ENCODE peak calls at places on chromosomes 12 and 14, in eight cellular contexts. V is DMS153, J is cardiac fibroblast, O is LoVo, E is memory B cell, U is amygdala, R is EH, C is fibroblast of the aortic adventitia. S is an unnamed sample.

GRCh38 chr12:119994892-119995658 is 6.0 kb downstream of the BICDL1 start:
- DNase-seq in V (no peak), J (no peak), O (no peak), E (no peak), U (no peak), R (no peak), C (no peak), S (no peak)

GRCh38 chr14:99884834-99885648 is 91.8 kb downstream of the EML1 start:
- DNase-seq in V (peak; percentile 2), J (peak; percentile 82), O (peak; percentile 68), E (no peak), U (no peak), R (peak; percentile 74), C (peak; percentile 84), S (peak; percentile 65)

GRCh38 chr14:56532546-56532945 is 47.1 kb upstream of the TMEM260 start:
- DNase-seq in V (no peak), J (no peak), O (no peak), E (no peak), U (no peak), R (no peak), C (no peak), S (no peak)

GRCh38 chr14:35341454-35342159 is 49.4 kb downstream of the PSMA6 start:
- DNase-seq in V (peak; percentile 88), J (peak; percentile 87), O (peak; percentile 89), E (no peak), U (peak; percentile 92), R (peak; percentile 89), C (peak; percentile 96), S (peak; percentile 84)

GRCh38 chr14:74220991-74221390 is 18.3 kb upstream of the VSX2 start:
- DNase-seq in V (no peak), J (no peak), O (no peak), E (no peak), U (no peak), R (no peak), C (no peak), S (no peak)

GRCh38 chr14:106308839-106309389 is 782.5 kb downstream of the TMEM121 start:
- DNase-seq in V (no peak), J (peak; percentile 9), O (no peak), E (peak; percentile 82), U (no peak), R (no peak), C (no peak), S (no peak)

GRCh38 chr12:9866786-9867379 is 2.3 kb downstream of the CLEC2B start:
- DNase-seq in V (no peak), J (no peak), O (no peak), E (no peak), U (no peak), R (no peak), C (no peak), S (no peak)

GRCh38 chr12:114369088-114369487 is 36.9 kb downstream of the TBX5 start:
- DNase-seq in V (no peak), J (no peak), O (no peak), E (no peak), U (no peak), R (no peak), C (peak; percentile 7), S (no peak)

GRCh38 chr14:88698651-88699050 is 94.1 kb downstream of the EML5 start:
- DNase-seq in V (no peak), J (no peak), O (no peak), E (no peak), U (no peak), R (no peak), C (no peak), S (peak; percentile 96)

GRCh38 chr14:102993523-102993922 is 63.8 kb downstream of the CDC42BPB start:
- DNase-seq in V (no peak), J (peak; percentile 76), O (peak; percentile 89), E (no peak), U (no peak), R (peak; percentile 75), C (peak; percentile 28), S (peak; percentile 95)

GRCh38 chr12:33832900-33833299 is 189.4 kb upstream of the ALG10 start:
- DNase-seq in V (no peak), J (no peak), O (no peak), E (no peak), U (no peak), R (no peak), C (no peak), S (no peak)

GRCh38 chr12:124916370-124917134 is 2.1 kb upstream of the UBC start:
- DNase-seq in V (no peak), J (peak; percentile 97), O (peak; percentile 97), E (no peak), U (no peak), R (peak; percentile 93), C (peak; percentile 96), S (peak; percentile 95)

GRCh38 chr12:121532503-121533390 is 48.1 kb downstream of the KDM2B start:
- DNase-seq in V (no peak), J (peak; percentile 24), O (no peak), E (no peak), U (no peak), R (peak; percentile 45), C (peak; percentile 86), S (no peak)

GRCh38 chr12:96427269-96427729 is 27.1 kb upstream of the CDK17 start:
- DNase-seq in V (no peak), J (peak; percentile 100), O (peak; percentile 43), E (no peak), U (no peak), R (peak; percentile 100), C (peak; percentile 100), S (peak; percentile 100)

GRCh38 chr14:99174081-99174851 is 97.7 kb downstream of the BCL11B start:
- DNase-seq in V (no peak), J (no peak), O (no peak), E (no peak), U (no peak), R (no peak), C (no peak), S (no peak)

GRCh38 chr12:91413591-91413990 is 231.0 kb upstream of the DCN start:
- DNase-seq in V (peak; percentile 32), J (peak; percentile 39), O (peak; percentile 93), E (no peak), U (no peak), R (peak; percentile 6), C (peak; percentile 12), S (peak; percentile 97)

GRCh38 chr14:104341532-104342434 is 203.4 kb downstream of the KIF26A start:
- DNase-seq in V (no peak), J (peak; percentile 2), O (peak; percentile 72), E (no peak), U (no peak), R (no peak), C (no peak), S (no peak)

GRCh38 chr12:2336409-2336829 is 283.6 kb downstream of the CACNA1C start:
- DNase-seq in V (no peak), J (peak; percentile 93), O (peak; percentile 14), E (no peak), U (no peak), R (peak; percentile 97), C (peak; percentile 94), S (peak; percentile 82)

GRCh38 chr14:24871302-24871701 is 178.6 kb downstream of the STXBP6 start:
- DNase-seq in V (no peak), J (no peak), O (no peak), E (no peak), U (no peak), R (no peak), C (no peak), S (no peak)

GRCh38 chr14:82725188-82725587 is 1191.5 kb upstream of the SEL1L start:
- DNase-seq in V (no peak), J (no peak), O (no peak), E (no peak), U (no peak), R (no peak), C (peak; percentile 1), S (peak; percentile 44)

GRCh38 chr14:89588016-89588415 is 171.0 kb upstream of the FOXN3 start:
- DNase-seq in V (no peak), J (no peak), O (no peak), E (no peak), U (no peak), R (no peak), C (no peak), S (no peak)

GRCh38 chr12:81332054-81332453 is 254.2 kb downstream of the ACSS3 start:
- DNase-seq in V (no peak), J (no peak), O (no peak), E (no peak), U (no peak), R (no peak), C (no peak), S (no peak)

GRCh38 chr12:32647275-32647674 is 31.8 kb upstream of the DNM1L start:
- DNase-seq in V (no peak), J (no peak), O (no peak), E (no peak), U (no peak), R (peak; percentile 6), C (peak; percentile 10), S (no peak)

GRCh38 chr14:20757963-20758362 is 10.2 kb upstream of the EDDM3B start:
- DNase-seq in V (no peak), J (no peak), O (no peak), E (peak; percentile 30), U (no peak), R (no peak), C (no peak), S (no peak)

GRCh38 chr12:28874758-28875157 is 274.3 kb upstream of the FAR2 start:
- DNase-seq in V (no peak), J (no peak), O (no peak), E (no peak), U (no peak), R (no peak), C (no peak), S (no peak)